ENCODE peak calls at places on chromosomes 6 and 20, in nine cellular contexts. One of them, this sample, is unnamed.

GRCh38 chr20:21396045-21396893 is 1.1 kb downstream of the NKX2-4 start:
- DNase-seq in transverse colon: no peak
- DNase-seq in body of pancreas: peak
- DNase-seq in astrocyte of the spinal cord: no peak
- DNase-seq in aorta: peak
- DNase-seq in GM12864: no peak
- DNase-seq in foreskin fibroblast: no peak
- DNase-seq in coronary artery: no peak
- DNase-seq in neural progenitor cell: peak
- DNase-seq in this sample: no peak

GRCh38 chr20:36573798-36574277 is 441 bp downstream of the TGIF2 start:
- DNase-seq in aorta: peak
- DNase-seq in body of pancreas: peak
- DNase-seq in GM12864: no peak
- DNase-seq in transverse colon: peak
- DNase-seq in neural progenitor cell: no peak
- DNase-seq in astrocyte of the spinal cord: no peak
- DNase-seq in foreskin fibroblast: peak
- DNase-seq in coronary artery: no peak
- DNase-seq in this sample: no peak

GRCh38 chr6:141510803-141511202 is 621.9 kb upstream of the GJE1 start:
- DNase-seq in astrocyte of the spinal cord: no peak
- DNase-seq in transverse colon: no peak
- DNase-seq in aorta: no peak
- DNase-seq in coronary artery: no peak
- DNase-seq in neural progenitor cell: no peak
- DNase-seq in foreskin fibroblast: no peak
- DNase-seq in body of pancreas: no peak
- DNase-seq in GM12864: no peak
- DNase-seq in this sample: no peak

GRCh38 chr20:60791823-60792222 is 460.2 kb upstream of the CDH4 start:
- DNase-seq in transverse colon: no peak
- DNase-seq in astrocyte of the spinal cord: no peak
- DNase-seq in neural progenitor cell: no peak
- DNase-seq in aorta: no peak
- DNase-seq in body of pancreas: no peak
- DNase-seq in GM12864: no peak
- DNase-seq in coronary artery: no peak
- DNase-seq in foreskin fibroblast: no peak
- DNase-seq in this sample: no peak

GRCh38 chr6:34798057-34798456 is 6.2 kb downstream of the BLTP3A start:
- DNase-seq in foreskin fibroblast: no peak
- DNase-seq in GM12864: no peak
- DNase-seq in neural progenitor cell: no peak
- DNase-seq in astrocyte of the spinal cord: no peak
- DNase-seq in coronary artery: no peak
- DNase-seq in transverse colon: no peak
- DNase-seq in aorta: no peak
- DNase-seq in body of pancreas: no peak
- DNase-seq in this sample: no peak

GRCh38 chr6:50541941-50542340 is 171.4 kb upstream of the TFAP2D start:
- DNase-seq in body of pancreas: no peak
- DNase-seq in foreskin fibroblast: no peak
- DNase-seq in transverse colon: no peak
- DNase-seq in neural progenitor cell: no peak
- DNase-seq in aorta: no peak
- DNase-seq in coronary artery: no peak
- DNase-seq in GM12864: no peak
- DNase-seq in astrocyte of the spinal cord: no peak
- DNase-seq in this sample: no peak

GRCh38 chr6:4800662-4801061 is 24.5 kb downstream of the CDYL start:
- DNase-seq in aorta: no peak
- DNase-seq in body of pancreas: no peak
- DNase-seq in neural progenitor cell: no peak
- DNase-seq in coronary artery: no peak
- DNase-seq in astrocyte of the spinal cord: no peak
- DNase-seq in foreskin fibroblast: no peak
- DNase-seq in GM12864: no peak
- DNase-seq in transverse colon: no peak
- DNase-seq in this sample: no peak

GRCh38 chr6:105587349-105588115 is 184.7 kb upstream of the PREP start:
- DNase-seq in transverse colon: no peak
- DNase-seq in body of pancreas: no peak
- DNase-seq in foreskin fibroblast: peak
- DNase-seq in GM12864: no peak
- DNase-seq in astrocyte of the spinal cord: no peak
- DNase-seq in coronary artery: no peak
- DNase-seq in neural progenitor cell: no peak
- DNase-seq in aorta: no peak
- DNase-seq in this sample: peak

GRCh38 chr6:110048221-110048875 is 70.2 kb downstream of the GPR6 start:
- DNase-seq in neural progenitor cell: no peak
- DNase-seq in body of pancreas: no peak
- DNase-seq in coronary artery: peak
- DNase-seq in GM12864: no peak
- DNase-seq in aorta: no peak
- DNase-seq in foreskin fibroblast: no peak
- DNase-seq in astrocyte of the spinal cord: no peak
- DNase-seq in transverse colon: no peak
- DNase-seq in this sample: no peak

GRCh38 chr20:2299301-2299700 is 3.5 kb downstream of the TGM3 start:
- DNase-seq in transverse colon: peak
- DNase-seq in aorta: no peak
- DNase-seq in astrocyte of the spinal cord: no peak
- DNase-seq in neural progenitor cell: no peak
- DNase-seq in GM12864: no peak
- DNase-seq in body of pancreas: peak
- DNase-seq in foreskin fibroblast: no peak
- DNase-seq in coronary artery: peak
- DNase-seq in this sample: no peak

GRCh38 chr20:44019638-44020335 is 105.1 kb downstream of the TOX2 start:
- DNase-seq in coronary artery: peak
- DNase-seq in GM12864: no peak
- DNase-seq in foreskin fibroblast: peak
- DNase-seq in aorta: no peak
- DNase-seq in body of pancreas: no peak
- DNase-seq in transverse colon: no peak
- DNase-seq in neural progenitor cell: peak
- DNase-seq in astrocyte of the spinal cord: no peak
- DNase-seq in this sample: peak

GRCh38 chr6:89368107-89368506 is 15.6 kb upstream of the UBE2J1 start:
- DNase-seq in body of pancreas: peak
- DNase-seq in GM12864: no peak
- DNase-seq in neural progenitor cell: peak
- DNase-seq in coronary artery: no peak
- DNase-seq in astrocyte of the spinal cord: peak
- DNase-seq in foreskin fibroblast: peak
- DNase-seq in transverse colon: peak
- DNase-seq in aorta: peak
- DNase-seq in this sample: no peak

GRCh38 chr6:127515794-127516675 is 3.1 kb downstream of the MTCL3 start:
- DNase-seq in GM12864: no peak
- DNase-seq in aorta: peak
- DNase-seq in transverse colon: peak
- DNase-seq in astrocyte of the spinal cord: peak
- DNase-seq in foreskin fibroblast: peak
- DNase-seq in neural progenitor cell: peak
- DNase-seq in coronary artery: no peak
- DNase-seq in body of pancreas: peak
- DNase-seq in this sample: peak

GRCh38 chr6:47042238-47042843 is at the start of gene ADGRF1:
- DNase-seq in astrocyte of the spinal cord: no peak
- DNase-seq in coronary artery: no peak
- DNase-seq in foreskin fibroblast: no peak
- DNase-seq in transverse colon: peak
- DNase-seq in body of pancreas: peak
- DNase-seq in aorta: no peak
- DNase-seq in neural progenitor cell: no peak
- DNase-seq in GM12864: no peak
- DNase-seq in this sample: no peak

DNA sequence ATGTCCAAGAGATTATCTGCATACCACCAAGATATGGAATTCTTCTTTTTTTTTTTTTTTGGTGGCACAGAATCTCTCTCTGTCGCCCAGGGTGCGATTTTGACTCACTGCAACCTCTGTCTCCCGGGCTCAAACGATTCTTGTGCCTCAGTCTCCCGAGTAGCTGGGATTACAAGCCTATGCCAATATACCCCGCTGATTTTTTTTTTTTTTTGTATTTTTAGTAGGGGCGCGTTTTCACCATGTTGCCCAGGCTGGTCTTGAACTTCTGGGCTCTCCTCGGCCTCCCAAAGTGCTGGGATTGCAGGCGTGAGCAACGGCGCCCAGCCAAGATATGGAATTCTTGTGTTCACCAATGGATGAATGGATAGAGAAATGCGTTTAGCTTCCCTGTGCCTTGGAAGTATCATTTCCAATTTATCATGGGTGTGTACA is 31.0 kb downstream of the POM121L2 start:
- DNase-seq in aorta: no peak
- DNase-seq in transverse colon: no peak
- DNase-seq in GM12864: no peak
- DNase-seq in foreskin fibroblast: no peak
- DNase-seq in coronary artery: no peak
- DNase-seq in neural progenitor cell: no peak
- DNase-seq in astrocyte of the spinal cord: no peak
- DNase-seq in body of pancreas: no peak
- DNase-seq in this sample: no peak
- H3K4me3 ChIP-seq in aorta: no peak
- H3K4me3 ChIP-seq in transverse colon: no peak
- H3K4me3 ChIP-seq in GM12864: no peak
- H3K4me3 ChIP-seq in foreskin fibroblast: no peak
- H3K4me3 ChIP-seq in coronary artery: no peak
- H3K4me3 ChIP-seq in neural progenitor cell: peak
- H3K4me3 ChIP-seq in astrocyte of the spinal cord: peak
- H3K4me3 ChIP-seq in body of pancreas: no peak
- H3K4me3 ChIP-seq in this sample: no peak

GRCh38 chr20:45828589-45828988 is 1.5 kb upstream of the TNNC2 start:
- DNase-seq in body of pancreas: no peak
- DNase-seq in astrocyte of the spinal cord: no peak
- DNase-seq in aorta: peak
- DNase-seq in transverse colon: no peak
- DNase-seq in coronary artery: no peak
- DNase-seq in foreskin fibroblast: no peak
- DNase-seq in GM12864: no peak
- DNase-seq in neural progenitor cell: peak
- DNase-seq in this sample: no peak
- H3K4me3 ChIP-seq in body of pancreas: no peak
- H3K4me3 ChIP-seq in astrocyte of the spinal cord: no peak
- H3K4me3 ChIP-seq in aorta: no peak
- H3K4me3 ChIP-seq in transverse colon: no peak
- H3K4me3 ChIP-seq in coronary artery: no peak
- H3K4me3 ChIP-seq in foreskin fibroblast: no peak
- H3K4me3 ChIP-seq in GM12864: no peak
- H3K4me3 ChIP-seq in neural progenitor cell: no peak
- H3K4me3 ChIP-seq in this sample: no peak

GRCh38 chr6:132818404-132819359 is 4.3 kb downstream of the RPS12 start:
- DNase-seq in coronary artery: no peak
- DNase-seq in astrocyte of the spinal cord: no peak
- DNase-seq in neural progenitor cell: no peak
- DNase-seq in transverse colon: no peak
- DNase-seq in foreskin fibroblast: peak
- DNase-seq in body of pancreas: no peak
- DNase-seq in GM12864: no peak
- DNase-seq in aorta: no peak
- DNase-seq in this sample: no peak

GRCh38 chr6:132817554-132818403 is 3.4 kb downstream of the RPS12 start:
- DNase-seq in GM12864: no peak
- DNase-seq in body of pancreas: no peak
- DNase-seq in neural progenitor cell: no peak
- DNase-seq in transverse colon: no peak
- DNase-seq in coronary artery: no peak
- DNase-seq in astrocyte of the spinal cord: no peak
- DNase-seq in foreskin fibroblast: peak
- DNase-seq in aorta: no peak
- DNase-seq in this sample: no peak

GRCh38 chr6:132819405-132820145 is 5.2 kb downstream of the RPS12 start:
- DNase-seq in GM12864: no peak
- DNase-seq in aorta: no peak
- DNase-seq in neural progenitor cell: no peak
- DNase-seq in body of pancreas: no peak
- DNase-seq in transverse colon: no peak
- DNase-seq in foreskin fibroblast: peak
- DNase-seq in astrocyte of the spinal cord: no peak
- DNase-seq in coronary artery: no peak
- DNase-seq in this sample: no peak

GRCh38 chr6:132814716-132815570 is 574 bp downstream of the RPS12 start:
- DNase-seq in astrocyte of the spinal cord: no peak
- DNase-seq in neural progenitor cell: no peak
- DNase-seq in transverse colon: peak
- DNase-seq in GM12864: no peak
- DNase-seq in coronary artery: no peak
- DNase-seq in body of pancreas: no peak
- DNase-seq in foreskin fibroblast: no peak
- DNase-seq in aorta: no peak
- DNase-seq in this sample: no peak

GRCh38 chr6:132816665-132817064 is 2.3 kb downstream of the RPS12 start:
- DNase-seq in transverse colon: no peak
- DNase-seq in foreskin fibroblast: peak
- DNase-seq in GM12864: no peak
- DNase-seq in aorta: no peak
- DNase-seq in astrocyte of the spinal cord: no peak
- DNase-seq in coronary artery: no peak
- DNase-seq in neural progenitor cell: no peak
- DNase-seq in body of pancreas: no peak
- DNase-seq in this sample: no peak
- H3K4me3 ChIP-seq in transverse colon: peak
- H3K4me3 ChIP-seq in foreskin fibroblast: peak
- H3K4me3 ChIP-seq in GM12864: peak
- H3K4me3 ChIP-seq in aorta: no peak
- H3K4me3 ChIP-seq in astrocyte of the spinal cord: peak
- H3K4me3 ChIP-seq in coronary artery: peak
- H3K4me3 ChIP-seq in neural progenitor cell: peak
- H3K4me3 ChIP-seq in body of pancreas: no peak
- H3K4me3 ChIP-seq in this sample: peak

GRCh38 chr6:2030682-2031244 is 214.6 kb downstream of the GMDS start:
- DNase-seq in neural progenitor cell: no peak
- DNase-seq in GM12864: no peak
- DNase-seq in astrocyte of the spinal cord: peak
- DNase-seq in body of pancreas: no peak
- DNase-seq in foreskin fibroblast: peak
- DNase-seq in aorta: no peak
- DNase-seq in coronary artery: no peak
- DNase-seq in transverse colon: no peak
- DNase-seq in this sample: no peak

GRCh38 chr6:2026133-2026532 is 219.3 kb downstream of the GMDS start:
- DNase-seq in foreskin fibroblast: no peak
- DNase-seq in coronary artery: no peak
- DNase-seq in aorta: no peak
- DNase-seq in GM12864: no peak
- DNase-seq in neural progenitor cell: no peak
- DNase-seq in transverse colon: no peak
- DNase-seq in body of pancreas: no peak
- DNase-seq in astrocyte of the spinal cord: peak
- DNase-seq in this sample: no peak

GRCh38 chr6:2028457-2029038 is 216.9 kb downstream of the GMDS start:
- DNase-seq in GM12864: peak
- DNase-seq in aorta: no peak
- DNase-seq in body of pancreas: no peak
- DNase-seq in foreskin fibroblast: no peak
- DNase-seq in neural progenitor cell: no peak
- DNase-seq in astrocyte of the spinal cord: no peak
- DNase-seq in coronary artery: no peak
- DNase-seq in transverse colon: no peak
- DNase-seq in this sample: peak

GRCh38 chr6:2029952-2030351 is 215.5 kb downstream of the GMDS start:
- DNase-seq in foreskin fibroblast: no peak
- DNase-seq in coronary artery: no peak
- DNase-seq in aorta: no peak
- DNase-seq in transverse colon: no peak
- DNase-seq in neural progenitor cell: no peak
- DNase-seq in GM12864: no peak
- DNase-seq in body of pancreas: no peak
- DNase-seq in astrocyte of the spinal cord: no peak
- DNase-seq in this sample: no peak

GRCh38 chr6:2029130-2029794 is 216.1 kb downstream of the GMDS start:
- DNase-seq in GM12864: no peak
- DNase-seq in coronary artery: no peak
- DNase-seq in foreskin fibroblast: no peak
- DNase-seq in astrocyte of the spinal cord: no peak
- DNase-seq in transverse colon: no peak
- DNase-seq in neural progenitor cell: no peak
- DNase-seq in body of pancreas: no peak
- DNase-seq in aorta: no peak
- DNase-seq in this sample: no peak
- H3K4me3 ChIP-seq in GM12864: no peak
- H3K4me3 ChIP-seq in coronary artery: no peak
- H3K4me3 ChIP-seq in foreskin fibroblast: no peak
- H3K4me3 ChIP-seq in astrocyte of the spinal cord: no peak
- H3K4me3 ChIP-seq in transverse colon: no peak
- H3K4me3 ChIP-seq in neural progenitor cell: no peak
- H3K4me3 ChIP-seq in body of pancreas: no peak
- H3K4me3 ChIP-seq in aorta: no peak
- H3K4me3 ChIP-seq in this sample: no peak